ENCODE peak calls at places on chromosome 15, in eight cellular contexts. M is Calu3, A is adrenal gland, I is foreskin keratinocyte, B is activated B cell treated with CpG ODN at 0.5 μM for 24 hours, D is mucosa of descending colon, Y is AG10803, Z is psoas muscle. U is an unnamed sample.

GRCh38 chr15:49621327-49622210 is 721 bp downstream of the DTWD1 start:
- DNase-seq in A (no peak), B (no peak), Y (peak), Z (no peak), I (no peak), D (no peak), M (no peak), U (peak)

GRCh38 chr15:43102181-43102580 is 3.7 kb downstream of the UBR1 start:
- DNase-seq in I (no peak), A (no peak), Y (no peak), D (no peak), B (no peak), M (no peak), Z (no peak), U (peak)

GRCh38 chr15:90031231-90031791 is 30.2 kb downstream of the ZNF710 start:
- DNase-seq in Y (peak), B (no peak), D (peak), Z (no peak), I (no peak), A (peak), M (no peak), U (peak)

GRCh38 chr15:77057072-77057471 is 13.8 kb downstream of the TSPAN3 start:
- DNase-seq in A (no peak), M (no peak), B (no peak), I (no peak), Y (peak), D (no peak), Z (no peak), U (no peak)

GRCh38 chr15:67033521-67033920 is 31.9 kb upstream of the SMAD3 start:
- DNase-seq in I (no peak), A (no peak), D (no peak), M (no peak), Z (no peak), Y (no peak), B (no peak), U (no peak)

GRCh38 chr15:55587321-55588069 is 650 bp downstream of the PYGO1 start:
- DNase-seq in B (peak), Z (peak), D (peak), M (peak), A (peak), Y (peak), I (no peak), U (peak)

GRCh38 chr15:68383161-68384074 is 48.5 kb downstream of the ITGA11 start:
- DNase-seq in I (no peak), Y (peak), D (peak), Z (no peak), M (peak), A (no peak), B (no peak), U (peak)

GRCh38 chr15:92715753-92716152 is 60.2 kb upstream of the FAM174B start:
- DNase-seq in Z (no peak), I (no peak), B (no peak), Y (no peak), A (no peak), M (no peak), D (no peak), U (peak)

GRCh38 chr15:28960979-28961378 is 75.2 kb downstream of the APBA2 start:
- DNase-seq in A (no peak), Z (no peak), M (no peak), Y (no peak), B (no peak), D (no peak), I (peak), U (peak)

GRCh38 chr15:54082836-54083492 is 104.7 kb downstream of the UNC13C start:
- DNase-seq in A (no peak), M (peak), Z (no peak), Y (no peak), D (peak), B (no peak), I (no peak), U (peak)

GRCh38 chr15:101710806-101711205 is 13.5 kb downstream of the TARS3 start:
- DNase-seq in Y (peak), D (no peak), I (no peak), B (no peak), A (no peak), M (no peak), Z (no peak), U (no peak)

GRCh38 chr15:28122038-28122949 is 23.2 kb upstream of the OCA2 start:
- DNase-seq in Z (no peak), B (no peak), I (no peak), A (no peak), Y (no peak), M (no peak), D (no peak), U (no peak)

GRCh38 chr15:22949074-22949547 is 31.1 kb downstream of the CYFIP1 start:
- DNase-seq in Z (peak), B (no peak), Y (peak), I (no peak), D (peak), M (no peak), A (no peak), U (peak)

GRCh38 chr15:19899021-19899824 is 642.4 kb downstream of the GOLGA6L6 start:
- DNase-seq in I (no peak), D (no peak), B (no peak), A (no peak), Z (no peak), M (no peak), Y (no peak), U (no peak)

GRCh38 chr15:92617197-92618037 is 38.2 kb downstream of the FAM174B start:
- DNase-seq in Z (peak), B (no peak), I (no peak), Y (peak), D (peak), M (peak), A (peak), U (peak)

GRCh38 chr15:85618956-85619491 is 175.7 kb downstream of the KLHL25 start:
- DNase-seq in B (no peak), Y (peak), Z (peak), I (peak), D (peak), M (peak), A (peak), U (peak)

GRCh38 chr15:23647421-23648375 is at the start of gene MAGEL2:
- DNase-seq in A (no peak), Y (no peak), B (no peak), D (no peak), Z (no peak), M (no peak), I (no peak), U (no peak)

GRCh38 chr15:70062321-70062956 is 35.3 kb downstream of the TLE3 start:
- DNase-seq in A (peak), M (peak), Z (peak), Y (peak), I (no peak), D (peak), B (no peak), U (peak)

GRCh38 chr15:66631616-66632263 is 65.9 kb upstream of the LCTL start:
- DNase-seq in M (no peak), Y (no peak), Z (no peak), B (no peak), A (no peak), D (no peak), I (no peak), U (no peak)

GRCh38 chr15:91857772-91858171 is 4.3 kb downstream of the SLCO3A1 start:
- DNase-seq in Z (no peak), I (no peak), B (no peak), M (no peak), Y (no peak), A (no peak), D (no peak), U (no peak)

GRCh38 chr15:26697913-26698312 is 75.0 kb downstream of the GABRB3 start:
- DNase-seq in D (no peak), B (no peak), Z (no peak), A (no peak), I (no peak), Y (no peak), M (no peak), U (no peak)

GRCh38 chr15:51759557-51760070 is 8.2 kb downstream of the TMOD2 start:
- DNase-seq in B (no peak), M (no peak), I (no peak), D (peak), Y (peak), A (peak), Z (no peak), U (peak)
- TF ChIP-seq CTCF in B (no peak), M (no peak), I (no peak), D (no peak), Y (peak), A (no peak), Z (no peak), U (peak)

GRCh38 chr15:64460206-64460736 is at the start of gene ZNF609:
- DNase-seq in I (peak), A (peak), B (peak), D (peak), M (peak), Y (peak), Z (peak), U (peak)
- TF ChIP-seq CTCF in I (peak), A (no peak), B (no peak), D (no peak), M (no peak), Y (no peak), Z (no peak), U (no peak)

GRCh38 chr15:32990071-32990470 is 204.4 kb downstream of the FMN1 start:
- DNase-seq in M (no peak), A (no peak), D (no peak), Y (no peak), Z (no peak), B (no peak), I (no peak), U (no peak)

GRCh38 chr15:32998182-32998581 is 196.3 kb downstream of the FMN1 start:
- DNase-seq in Z (no peak), A (no peak), D (no peak), Y (no peak), I (no peak), M (no peak), B (no peak), U (no peak)

GRCh38 chr15:32994810-32995424 is 199.6 kb downstream of the FMN1 start:
- DNase-seq in B (no peak), D (no peak), I (no peak), Y (peak), A (no peak), M (no peak), Z (no peak), U (peak)

GRCh38 chr15:32991544-32992192 is 202.8 kb downstream of the FMN1 start:
- DNase-seq in Z (no peak), A (no peak), Y (no peak), D (no peak), B (no peak), M (no peak), I (no peak), U (no peak)

DNA sequence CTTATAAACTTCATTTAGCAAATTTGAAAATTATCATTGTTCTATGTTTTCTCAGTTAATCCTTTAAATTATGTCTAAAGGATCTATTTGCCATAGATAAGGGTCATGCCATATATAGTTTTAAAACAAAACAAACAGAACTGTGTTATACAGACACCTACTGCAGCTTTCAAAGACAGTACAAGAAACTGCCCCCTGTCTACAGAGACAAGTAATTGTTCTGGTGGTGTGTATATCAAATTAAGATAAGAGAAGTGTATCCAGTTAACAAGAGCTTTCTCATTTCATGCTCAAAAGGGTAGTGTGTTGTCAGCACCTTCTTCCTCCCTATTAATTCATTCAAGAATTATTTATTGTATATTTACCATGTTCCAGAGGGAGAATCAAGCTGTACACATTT is 201.2 kb downstream of the FMN1 start:
- DNase-seq in D (no peak), A (no peak), B (no peak), M (no peak), Z (no peak), Y (peak), I (no peak), U (peak)
- TF ChIP-seq CTCF in D (no peak), A (no peak), B (no peak), M (no peak), Z (no peak), Y (peak), I (peak), U (peak)

DNA sequence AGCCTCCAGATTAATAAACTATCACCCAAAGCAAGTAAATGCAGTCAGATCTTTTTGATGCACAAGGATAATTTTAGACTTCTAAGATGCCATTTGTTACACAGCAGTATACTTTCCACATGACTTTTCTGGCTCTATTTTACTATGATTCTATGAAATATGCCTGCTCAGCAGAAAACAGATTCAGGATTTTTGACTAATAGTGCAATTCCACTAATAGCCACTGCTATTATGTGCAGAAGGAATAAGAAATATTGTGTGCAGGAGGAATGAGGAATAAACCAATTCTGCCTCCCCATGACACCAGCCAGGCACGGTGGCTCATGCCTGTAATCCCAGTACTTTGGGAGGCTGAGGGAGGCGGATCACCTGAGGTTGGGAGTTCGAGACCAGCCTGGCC is 11.5 kb upstream of the SPPL2A start:
- DNase-seq in A (no peak), Y (no peak), M (no peak), B (no peak), Z (no peak), I (no peak), D (no peak), U (no peak)
- TF ChIP-seq CTCF in A (no peak), Y (no peak), M (no peak), B (no peak), Z (no peak), I (peak), D (no peak), U (no peak)

GRCh38 chr15:72473670-72474465 is at the start of gene ARIH1:
- DNase-seq in B (peak), D (peak), Y (peak), Z (peak), I (peak), M (peak), A (peak), U (peak)

GRCh38 chr15:72472907-72473669 is 1.0 kb upstream of the ARIH1 start:
- DNase-seq in M (no peak), B (no peak), A (no peak), D (no peak), I (no peak), Z (no peak), Y (peak), U (peak)

GRCh38 chr15:72474466-72474911 is 359 bp downstream of the ARIH1 start:
- DNase-seq in B (no peak), Z (no peak), Y (no peak), A (no peak), D (no peak), M (no peak), I (peak), U (peak)

GRCh38 chr15:72475674-72476073 is 1.5 kb downstream of the ARIH1 start:
- DNase-seq in Y (no peak), Z (no peak), A (no peak), M (no peak), D (no peak), I (no peak), B (no peak), U (no peak)

GRCh38 chr15:72474912-72475601 is 927 bp downstream of the ARIH1 start:
- DNase-seq in D (peak), M (peak), Z (peak), I (peak), B (peak), A (peak), Y (peak), U (peak)
- TF ChIP-seq CTCF in D (no peak), M (no peak), Z (no peak), I (peak), B (no peak), A (no peak), Y (peak), U (no peak)

GRCh38 chr15:74957301-74958035 is 896 bp upstream of the RPP25 start:
- DNase-seq in A (no peak), I (no peak), M (no peak), Z (peak), D (peak), B (no peak), Y (peak), U (peak)

GRCh38 chr15:74956648-74957300 is at the start of gene RPP25:
- DNase-seq in B (peak), D (peak), Z (peak), I (peak), Y (peak), A (peak), M (peak), U (peak)

GRCh38 chr15:74955017-74955416 is 1.6 kb downstream of the RPP25 start:
- DNase-seq in M (no peak), D (no peak), Z (no peak), I (no peak), Y (no peak), B (no peak), A (peak), U (no peak)

GRCh38 chr15:74954515-74954914 is 2.1 kb downstream of the RPP25 start:
- DNase-seq in Y (no peak), A (peak), B (no peak), M (no peak), I (no peak), D (no peak), Z (no peak), U (peak)

GRCh38 chr15:74955796-74956647 is 550 bp downstream of the RPP25 start:
- DNase-seq in Y (peak), A (peak), M (peak), Z (peak), B (peak), I (no peak), D (peak), U (peak)
- TF ChIP-seq CTCF in Y (peak), A (peak), M (peak), Z (peak), B (no peak), I (peak), D (peak), U (no peak)

DNA sequence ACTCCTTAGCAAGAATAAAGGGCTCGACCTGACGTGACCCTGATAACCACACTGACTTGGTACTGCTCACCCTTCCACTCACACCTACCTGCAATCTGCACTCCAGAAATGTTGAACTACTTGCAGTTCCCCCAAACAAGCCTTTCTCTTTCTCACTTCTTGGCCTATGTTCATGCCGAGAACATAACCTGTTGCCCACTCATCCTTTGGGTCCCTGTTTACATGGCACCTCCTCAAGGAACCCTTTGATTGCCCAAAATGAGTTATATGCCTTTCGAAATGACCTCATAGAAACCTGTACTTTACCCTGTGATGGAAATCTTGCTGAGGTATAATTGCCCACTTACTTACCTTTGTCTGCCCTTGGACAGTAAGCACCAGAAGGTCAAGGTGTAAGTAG is 96.2 kb downstream of the TMCO5A start:
- DNase-seq in M (no peak), D (no peak), Z (no peak), I (no peak), B (no peak), Y (no peak), A (no peak), U (no peak)
- TF ChIP-seq CTCF in M (no peak), D (no peak), Z (no peak), I (no peak), B (no peak), Y (no peak), A (no peak), U (no peak)

DNA sequence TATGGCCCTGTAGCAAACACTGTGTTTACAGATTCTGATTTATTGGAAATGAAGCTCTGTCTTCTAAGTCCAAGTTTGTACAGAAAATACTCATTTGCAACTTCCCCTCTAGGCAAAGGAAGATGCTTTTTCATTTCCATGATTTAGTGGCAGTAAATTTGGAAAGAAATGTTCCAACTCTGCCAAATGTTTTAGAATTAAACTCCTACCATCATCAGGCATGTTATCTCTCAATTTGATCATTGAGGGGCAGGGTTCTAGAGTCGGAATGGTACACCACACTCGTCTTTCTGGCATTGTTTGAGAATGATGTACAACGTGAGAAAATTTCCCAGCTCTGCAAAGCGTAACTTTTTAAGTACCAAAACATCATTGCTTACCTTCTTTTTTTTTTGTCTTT is 129.8 kb downstream of the ARNT2 start:
- DNase-seq in A (no peak), D (no peak), B (no peak), Y (peak), M (no peak), I (no peak), Z (no peak), U (no peak)
- TF ChIP-seq CTCF in A (no peak), D (no peak), B (no peak), Y (no peak), M (no peak), I (no peak), Z (no peak), U (no peak)

U was measured in fibroblast of mammary gland.